ENCODE peak calls at places on chromosomes 1 and 21, in eight cellular contexts. O is RWPE1; A is HFFc6; X is tibial nerve; H is GM04504; S is central memory CD4-positive, alpha-beta T cell; J is Ammon's horn; D is activated T-cell treated with anti-CD3 and anti-CD28 coated beads for 1 hour. M is an unnamed sample.
A peak's percentile ranks its signal among the peaks of the same experiment; 100 is the strongest.

GRCh38 chr1:9435101-9435636 is 104.1 kb upstream of the SLC25A33 start:
- DNase-seq in A (no peak), D (no peak), O (no peak), J (no peak), H (no peak), S (no peak), X (no peak), M (no peak)

GRCh38 chr21:24955275-24955961 is 651.9 kb downstream of the MRPL39 start:
- DNase-seq in D (no peak), A (no peak), J (no peak), O (no peak), X (no peak), S (no peak), H (no peak), M (no peak)

GRCh38 chr1:62082456-62083363 is 111.9 kb upstream of the L1TD1 start:
- DNase-seq in H (peak; percentile 17), S (no peak), A (peak; percentile 39), X (peak; percentile 18), D (peak; percentile 24), J (peak; percentile 56), O (peak; percentile 48), M (peak; percentile 60)

GRCh38 chr21:45076245-45076661 is 1.9 kb downstream of the ADARB1 start:
- DNase-seq in A (no peak), J (no peak), S (no peak), O (peak; percentile 15), X (no peak), D (no peak), H (no peak), M (no peak)

GRCh38 chr1:64471724-64472276 is 1.9 kb downstream of the CACHD1 start:
- DNase-seq in H (no peak), X (no peak), D (no peak), A (peak; percentile 40), S (no peak), O (no peak), J (no peak), M (no peak)

GRCh38 chr1:218498061-218498938 is 153.2 kb downstream of the TGFB2 start:
- DNase-seq in A (peak; percentile 84), X (no peak), O (no peak), J (no peak), D (no peak), H (no peak), S (no peak), M (no peak)

GRCh38 chr1:85616011-85616705 is 35.6 kb downstream of the CCN1 start:
- DNase-seq in D (no peak), S (no peak), H (no peak), O (no peak), A (no peak), X (no peak), J (no peak), M (no peak)

GRCh38 chr1:99851850-99852454 is 1.8 kb downstream of the AGL start:
- DNase-seq in X (no peak), J (peak; percentile 11), H (no peak), A (no peak), O (no peak), S (no peak), D (no peak), M (peak; percentile 35)

GRCh38 chr1:148334339-148335130 is 148.6 kb downstream of the PPIAL4G start:
- DNase-seq in J (peak; percentile 87), D (peak; percentile 47), A (peak; percentile 90), S (peak; percentile 69), H (peak; percentile 18), O (peak; percentile 80), X (peak; percentile 18), M (peak; percentile 97)

GRCh38 chr21:31873696-31874599 is 1.1 kb downstream of the HUNK start:
- DNase-seq in X (no peak), J (no peak), H (no peak), D (peak; percentile 19), O (no peak), S (peak; percentile 9), A (no peak), M (no peak)

GRCh38 chr1:244302889-244303609 is 148.7 kb downstream of the ADSS2 start:
- DNase-seq in J (no peak), X (no peak), O (peak; percentile 86), S (no peak), D (no peak), H (no peak), A (peak; percentile 30), M (no peak)

GRCh38 chr1:174134000-174134659 is 25.2 kb upstream of the RABGAP1L start:
- DNase-seq in H (no peak), A (no peak), J (no peak), D (no peak), O (no peak), X (no peak), S (no peak), M (no peak)

GRCh38 chr1:23558140-23558871 is 995 bp downstream of the ID3 start:
- DNase-seq in A (peak; percentile 51), X (peak; percentile 30), J (no peak), H (no peak), D (peak; percentile 32), O (peak; percentile 54), S (no peak), M (no peak)

GRCh38 chr1:154115180-154115579 is 39.7 kb downstream of the NUP210L start:
- DNase-seq in J (peak; percentile 2), H (no peak), X (no peak), O (no peak), D (no peak), A (no peak), S (peak; percentile 1), M (no peak)

GRCh38 chr1:103371234-103371633 is 154.3 kb upstream of the RNPC3 start:
- DNase-seq in D (no peak), X (no peak), O (no peak), J (no peak), A (peak; percentile 56), H (no peak), S (no peak), M (no peak)

GRCh38 chr1:46991083-46991923 is 32.2 kb upstream of the CYP4X1 start:
- DNase-seq in J (no peak), A (no peak), O (no peak), D (no peak), X (no peak), H (no peak), S (no peak), M (no peak)

GRCh38 chr1:18901147-18901951 is 1.0 kb downstream of the ALDH4A1 start:
- DNase-seq in J (no peak), H (no peak), X (no peak), S (no peak), A (no peak), O (no peak), D (no peak), M (no peak)

GRCh38 chr1:172717722-172718455 is 59.0 kb downstream of the FASLG start:
- DNase-seq in D (no peak), X (no peak), J (no peak), H (no peak), A (no peak), O (no peak), S (no peak), M (no peak)

GRCh38 chr1:154820646-154821045 is 49.4 kb downstream of the KCNN3 start:
- DNase-seq in D (no peak), S (no peak), A (no peak), H (no peak), O (no peak), X (no peak), J (no peak), M (no peak)

GRCh38 chr1:110130113-110130591 is 17.9 kb downstream of the UBL4B start:
- DNase-seq in D (no peak), O (no peak), A (no peak), H (no peak), S (no peak), J (no peak), X (no peak), M (no peak)

GRCh38 chr1:200379431-200379755 is 30.4 kb downstream of the ZNF281 start:
- DNase-seq in D (no peak), O (peak; percentile 94), X (no peak), A (peak; percentile 97), H (peak; percentile 95), J (no peak), S (no peak), M (no peak)

GRCh38 chr1:180935326-180936109 is 22.8 kb downstream of the KIAA1614 start:
- DNase-seq in H (no peak), J (no peak), S (no peak), D (no peak), A (no peak), O (no peak), X (no peak), M (no peak)

GRCh38 chr1:205570173-205570501 is 61.7 kb downstream of the ELK4 start:
- DNase-seq in A (no peak), O (no peak), X (no peak), H (no peak), J (no peak), S (no peak), D (no peak), M (peak; percentile 55)

GRCh38 chr1:207911983-207912760 is 1.2 kb upstream of the CD34 start:
- DNase-seq in O (no peak), D (no peak), J (no peak), X (no peak), H (no peak), S (no peak), A (no peak), M (no peak)

GRCh38 chr21:42400525-42400924 is 3.2 kb upstream of the UBASH3A start:
- DNase-seq in X (no peak), D (no peak), S (no peak), A (no peak), J (no peak), H (no peak), O (no peak), M (no peak)

GRCh38 chr1:231021540-231022031 is 18.5 kb downstream of the FAM89A start:
- DNase-seq in X (no peak), D (no peak), J (no peak), S (no peak), H (no peak), O (no peak), A (peak; percentile 16), M (no peak)

GRCh38 chr1:96464991-96465875 is 256.4 kb upstream of the PTBP2 start:
- DNase-seq in D (no peak), O (no peak), S (no peak), X (peak; percentile 18), H (no peak), A (no peak), J (no peak), M (peak; percentile 4)

GRCh38 chr1:202221911-202222909 is 28.6 kb downstream of the LGR6 start:
- DNase-seq in H (no peak), X (no peak), O (peak; percentile 96), A (no peak), S (no peak), D (no peak), J (no peak), M (peak; percentile 16)

GRCh38 chr1:26771643-26772321 is 16.0 kb upstream of the PIGV start:
- DNase-seq in X (no peak), A (peak; percentile 95), J (no peak), S (no peak), D (no peak), H (peak; percentile 98), O (peak; percentile 97), M (no peak)

GRCh38 chr1:64505232-64505943 is 35.5 kb downstream of the CACHD1 start:
- DNase-seq in X (no peak), O (no peak), D (peak; percentile 41), H (no peak), S (no peak), J (no peak), A (no peak), M (no peak)

GRCh38 chr1:40045182-40045581 is 4.7 kb downstream of the CAP1 start:
- DNase-seq in O (no peak), A (no peak), S (no peak), D (no peak), H (no peak), J (no peak), X (no peak), M (no peak)

GRCh38 chr21:38567577-38568360 is 69.5 kb upstream of the ERG start:
- DNase-seq in A (peak; percentile 17), D (no peak), H (peak; percentile 12), J (peak; percentile 13), O (peak; percentile 27), S (no peak), X (no peak), M (no peak)

GRCh38 chr1:89975540-89976125 is 19.3 kb upstream of the ZNF326 start:
- DNase-seq in A (no peak), X (no peak), D (no peak), S (no peak), O (no peak), H (no peak), J (no peak), M (no peak)

GRCh38 chr1:208100906-208101305 is 143.3 kb downstream of the PLXNA2 start:
- DNase-seq in J (no peak), A (peak; percentile 37), S (no peak), H (no peak), O (no peak), X (no peak), D (no peak), M (no peak)